ENCODE peak calls at places on chromosomes 7 and 10, in five cellular contexts. F is stimulated activated CD4-positive, alpha-beta T cell treated with anti-CD3 and anti-CD28 coated beads, Interleukin-1b, Interleukin-23, amount 100 ng/mL, for 1 hour; O is fibroblast of the conjunctiva; N is astrocyte of the spinal cord; D is Jurkat, Clone E6-1. Q is an unnamed sample.

GRCh38 chr7:22861576-22861975 is 38.9 kb upstream of the TOMM7 start:
- DNase-seq in N (no peak), F (no peak), O (no peak), D (no peak), Q (peak; percentile 61)

GRCh38 chr7:94395141-94396041 is 696 bp downstream of the COL1A2 start:
- DNase-seq in N (peak; percentile 89), D (peak; percentile 55), O (peak; percentile 91), F (no peak), Q (peak; percentile 95)

GRCh38 chr10:42875792-42876191 is 93.2 kb downstream of the BMS1 start:
- DNase-seq in O (no peak), D (no peak), N (no peak), F (no peak), Q (peak; percentile 43)

GRCh38 chr7:1842321-1843221 is 172.5 kb downstream of the ELFN1 start:
- DNase-seq in N (no peak), F (no peak), O (no peak), D (no peak), Q (peak; percentile 34)

GRCh38 chr7:46233585-46234329 is 312.7 kb upstream of the IGFBP3 start:
- DNase-seq in D (no peak), F (no peak), N (no peak), O (no peak), Q (no peak)

GRCh38 chr7:36083626-36084380 is 69.3 kb upstream of the EEPD1 start:
- DNase-seq in F (no peak), O (no peak), D (no peak), N (no peak), Q (peak; percentile 61)

GRCh38 chr7:41696323-41696916 is 6.5 kb downstream of the INHBA start:
- DNase-seq in O (peak; percentile 71), F (no peak), N (peak; percentile 89), D (peak; percentile 16), Q (peak; percentile 98)

GRCh38 chr7:114923403-114923713 is 1.5 kb downstream of the MDFIC start:
- DNase-seq in D (no peak), O (no peak), F (no peak), N (no peak), Q (no peak)

GRCh38 chr7:34723866-34724490 is 66.0 kb downstream of the NPSR1 start:
- DNase-seq in N (no peak), O (no peak), F (no peak), D (no peak), Q (no peak)

GRCh38 chr7:134420509-134421125 is 38.3 kb downstream of the AKR1B1 start:
- DNase-seq in O (peak; percentile 43), N (peak; percentile 40), F (no peak), D (no peak), Q (peak; percentile 92)

Q was measured in myocyte.